ENCODE peak calls at places on chromosomes 3 and 15, in four cellular contexts. One of them, this sample, is unnamed.

GRCh38 chr15:58330468-58330793 is 101.4 kb upstream of the LIPC start:
- ATAC-seq in upper lobe of left lung: no peak
- ATAC-seq in stimulated activated naive CD8-positive, alpha-beta T cell treated with anti-CD3 and anti-CD28 coated beads, Interleukin-15, Interleukin-2, amounts not matched to agents 100 U/mL and 50 U/mL, for 24 hours: no peak
- ATAC-seq in CD4-positive, alpha-beta T cell: no peak
- ATAC-seq in this sample: no peak

GRCh38 chr15:53962646-53963561 is 15.3 kb upstream of the UNC13C start:
- ATAC-seq in upper lobe of left lung: no peak
- ATAC-seq in stimulated activated naive CD8-positive, alpha-beta T cell treated with anti-CD3 and anti-CD28 coated beads, Interleukin-15, Interleukin-2, amounts not matched to agents 100 U/mL and 50 U/mL, for 24 hours: no peak
- ATAC-seq in CD4-positive, alpha-beta T cell: no peak
- ATAC-seq in this sample: no peak

GRCh38 chr15:84944311-84944710 is 37.3 kb upstream of the PDE8A start:
- ATAC-seq in upper lobe of left lung: peak
- ATAC-seq in stimulated activated naive CD8-positive, alpha-beta T cell treated with anti-CD3 and anti-CD28 coated beads, Interleukin-15, Interleukin-2, amounts not matched to agents 100 U/mL and 50 U/mL, for 24 hours: no peak
- ATAC-seq in CD4-positive, alpha-beta T cell: no peak
- ATAC-seq in this sample: no peak

GRCh38 chr3:135784557-135784956 is 181.0 kb upstream of the PPP2R3A start:
- ATAC-seq in upper lobe of left lung: no peak
- ATAC-seq in stimulated activated naive CD8-positive, alpha-beta T cell treated with anti-CD3 and anti-CD28 coated beads, Interleukin-15, Interleukin-2, amounts not matched to agents 100 U/mL and 50 U/mL, for 24 hours: no peak
- ATAC-seq in CD4-positive, alpha-beta T cell: no peak
- ATAC-seq in this sample: peak

GRCh38 chr3:187870360-187871203 is 125.3 kb upstream of the BCL6 start:
- ATAC-seq in upper lobe of left lung: no peak
- ATAC-seq in stimulated activated naive CD8-positive, alpha-beta T cell treated with anti-CD3 and anti-CD28 coated beads, Interleukin-15, Interleukin-2, amounts not matched to agents 100 U/mL and 50 U/mL, for 24 hours: peak
- ATAC-seq in CD4-positive, alpha-beta T cell: no peak
- ATAC-seq in this sample: peak

GRCh38 chr3:135192929-135193328 is 397.9 kb downstream of the EPHB1 start:
- ATAC-seq in upper lobe of left lung: no peak
- ATAC-seq in stimulated activated naive CD8-positive, alpha-beta T cell treated with anti-CD3 and anti-CD28 coated beads, Interleukin-15, Interleukin-2, amounts not matched to agents 100 U/mL and 50 U/mL, for 24 hours: no peak
- ATAC-seq in CD4-positive, alpha-beta T cell: no peak
- ATAC-seq in this sample: no peak

GRCh38 chr15:58189148-58189811 is 51.1 kb downstream of the AQP9 start:
- ATAC-seq in upper lobe of left lung: no peak
- ATAC-seq in stimulated activated naive CD8-positive, alpha-beta T cell treated with anti-CD3 and anti-CD28 coated beads, Interleukin-15, Interleukin-2, amounts not matched to agents 100 U/mL and 50 U/mL, for 24 hours: no peak
- ATAC-seq in CD4-positive, alpha-beta T cell: no peak
- ATAC-seq in this sample: no peak

GRCh38 chr3:66435988-66436387 is 64.8 kb downstream of the LRIG1 start:
- ATAC-seq in upper lobe of left lung: no peak
- ATAC-seq in stimulated activated naive CD8-positive, alpha-beta T cell treated with anti-CD3 and anti-CD28 coated beads, Interleukin-15, Interleukin-2, amounts not matched to agents 100 U/mL and 50 U/mL, for 24 hours: no peak
- ATAC-seq in CD4-positive, alpha-beta T cell: no peak
- ATAC-seq in this sample: no peak

GRCh38 chr3:102485701-102486100 is 50.9 kb downstream of the ZPLD1 start:
- ATAC-seq in upper lobe of left lung: no peak
- ATAC-seq in stimulated activated naive CD8-positive, alpha-beta T cell treated with anti-CD3 and anti-CD28 coated beads, Interleukin-15, Interleukin-2, amounts not matched to agents 100 U/mL and 50 U/mL, for 24 hours: no peak
- ATAC-seq in CD4-positive, alpha-beta T cell: no peak
- ATAC-seq in this sample: no peak

GRCh38 chr15:78307977-78308376 is 8.6 kb upstream of the SKIC8 start:
- ATAC-seq in upper lobe of left lung: no peak
- ATAC-seq in stimulated activated naive CD8-positive, alpha-beta T cell treated with anti-CD3 and anti-CD28 coated beads, Interleukin-15, Interleukin-2, amounts not matched to agents 100 U/mL and 50 U/mL, for 24 hours: no peak
- ATAC-seq in CD4-positive, alpha-beta T cell: no peak
- ATAC-seq in this sample: no peak

GRCh38 chr15:62610499-62610898 is 432.0 kb upstream of the TPM1 start:
- ATAC-seq in upper lobe of left lung: no peak
- ATAC-seq in stimulated activated naive CD8-positive, alpha-beta T cell treated with anti-CD3 and anti-CD28 coated beads, Interleukin-15, Interleukin-2, amounts not matched to agents 100 U/mL and 50 U/mL, for 24 hours: no peak
- ATAC-seq in CD4-positive, alpha-beta T cell: no peak
- ATAC-seq in this sample: no peak

GRCh38 chr3:24440764-24441464 is 53.7 kb downstream of the THRB start:
- ATAC-seq in upper lobe of left lung: no peak
- ATAC-seq in stimulated activated naive CD8-positive, alpha-beta T cell treated with anti-CD3 and anti-CD28 coated beads, Interleukin-15, Interleukin-2, amounts not matched to agents 100 U/mL and 50 U/mL, for 24 hours: no peak
- ATAC-seq in CD4-positive, alpha-beta T cell: no peak
- ATAC-seq in this sample: no peak